ENCODE peak calls at places on chromosomes 16 and 17, in four cellular contexts. P, B, I and Z are unnamed samples.
A peak's percentile ranks its signal among the peaks of the same experiment; 100 is the strongest.

GRCh38 chr16:28217326-28217725 is 5.6 kb upstream of the XPO6 start:
- DNase-seq in P (no peak), I (no peak), B (no peak), Z (no peak)

GRCh38 chr16:57743458-57743857 is 7.9 kb downstream of the KATNB1 start:
- DNase-seq in I (no peak), P (no peak), B (no peak), Z (no peak)

GRCh38 chr16:49026566-49026965 is 255.1 kb downstream of the CBLN1 start:
- DNase-seq in P (no peak), B (no peak), I (no peak), Z (no peak)

GRCh38 chr17:520447-521167 is 168.0 kb upstream of the RPH3AL start:
- DNase-seq in P (no peak), I (no peak), B (no peak), Z (no peak)

GRCh38 chr17:39622380-39623006 is 4.3 kb upstream of the PPP1R1B start:
- DNase-seq in I (no peak), B (no peak), P (no peak), Z (no peak)

GRCh38 chr17:2101448-2102257 is 46.8 kb downstream of the HIC1 start:
- DNase-seq in B (peak; percentile 91), P (no peak), I (no peak), Z (peak; percentile 79)

GRCh38 chr17:7394452-7395191 is at the start of gene PLSCR3:
- DNase-seq in I (peak; percentile 87), P (peak; percentile 76), B (peak; percentile 88), Z (peak; percentile 92)

GRCh38 chr16:83215417-83216001 is 588.7 kb downstream of the CDH13 start:
- DNase-seq in P (no peak), B (peak; percentile 39), I (peak; percentile 83), Z (no peak)

GRCh38 chr16:14409563-14409962 is 220.5 kb downstream of the PARN start:
- DNase-seq in I (no peak), B (no peak), P (peak; percentile 27), Z (peak; percentile 79)

GRCh38 chr16:14132696-14133048 is 61.6 kb downstream of the MRTFB start:
- DNase-seq in P (no peak), I (no peak), B (no peak), Z (no peak)

GRCh38 chr16:72473631-72474030 is 301.7 kb upstream of the PMFBP1 start:
- DNase-seq in I (no peak), P (no peak), B (no peak), Z (no peak)

GRCh38 chr17:78397681-78398101 is 19.2 kb downstream of the PGS1 start:
- DNase-seq in P (no peak), I (no peak), B (no peak), Z (no peak)

GRCh38 chr16:89657442-89658220 is at the start of the genes CHMP1A and SPATA33:
- DNase-seq in B (peak; percentile 92), I (peak; percentile 94), P (peak; percentile 74), Z (peak; percentile 93)

GRCh38 chr16:51388516-51388951 is 237.5 kb upstream of the SALL1 start:
- DNase-seq in P (no peak), I (no peak), B (no peak), Z (no peak)

GRCh38 chr17:79476074-79476473 is 134.8 kb downstream of the RBFOX3 start:
- DNase-seq in P (no peak), I (no peak), B (no peak), Z (no peak)

GRCh38 chr17:49523706-49524472 is 28.8 kb downstream of the NGFR start:
- DNase-seq in P (no peak), I (no peak), B (peak; percentile 79), Z (peak; percentile 74)

GRCh38 chr17:76867578-76868175 is 527 bp upstream of the MGAT5B start:
- DNase-seq in P (no peak), I (no peak), B (no peak), Z (no peak)
- H3K27ac ChIP-seq in P (no peak overlapping the region), I (no peak overlapping the region), B (no peak overlapping the region), Z (no peak overlapping the region)

DNA sequence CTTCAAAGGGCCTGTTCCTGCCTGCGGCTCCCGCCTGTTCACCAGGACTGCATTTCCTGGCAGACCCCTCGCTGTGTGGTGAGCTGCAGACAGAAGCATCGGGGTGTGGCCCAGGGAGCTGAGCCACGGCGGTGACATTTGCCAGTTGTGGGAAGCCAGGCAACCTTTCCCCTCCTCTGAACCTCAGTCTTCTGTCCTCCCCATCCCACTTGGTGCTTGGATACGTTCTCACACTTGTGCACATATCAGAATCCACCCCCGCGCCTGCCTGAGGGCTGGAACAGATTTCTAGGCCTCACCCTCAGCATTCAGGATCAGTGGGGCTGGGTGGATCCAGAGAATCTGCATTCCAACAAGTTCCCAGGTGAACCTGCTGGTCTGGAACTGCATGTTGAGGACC is 63.5 kb downstream of the CRISPLD2 start:
- DNase-seq in B (no peak), I (no peak), P (no peak), Z (no peak)
- H3K4me1 ChIP-seq in B (peaks cover 58% of the 10 kb centered on the region), I (peaks cover 51% of the 10 kb centered on the region), P (peaks cover 58% of the 10 kb centered on the region), Z (peaks cover 56% of the 10 kb centered on the region)

DNA sequence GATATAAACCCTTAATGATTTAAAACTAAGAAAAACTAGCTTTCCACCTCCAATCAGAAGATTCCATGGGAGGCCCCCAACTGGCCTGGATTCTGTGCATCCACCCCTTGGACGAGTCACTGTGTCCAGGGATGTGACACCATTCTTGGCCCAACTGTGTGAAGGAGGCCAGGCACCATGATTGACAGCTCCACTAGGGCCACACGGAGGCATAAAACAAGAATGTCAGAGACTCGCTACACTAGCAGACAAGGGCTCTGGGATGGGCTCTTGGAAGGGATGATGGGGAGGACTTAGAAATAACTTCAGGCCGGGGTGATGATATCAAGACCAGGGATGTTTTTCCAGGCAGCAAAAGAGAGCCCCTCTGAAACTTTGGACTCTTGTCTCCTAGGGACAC is 117.8 kb upstream of the GNAO1 start:
- DNase-seq in P (no peak), I (no peak), B (no peak), Z (no peak)
- TF ChIP-seq EP300 in P (no peak), I (no peak), B (no peak), Z (no peak)

DNA sequence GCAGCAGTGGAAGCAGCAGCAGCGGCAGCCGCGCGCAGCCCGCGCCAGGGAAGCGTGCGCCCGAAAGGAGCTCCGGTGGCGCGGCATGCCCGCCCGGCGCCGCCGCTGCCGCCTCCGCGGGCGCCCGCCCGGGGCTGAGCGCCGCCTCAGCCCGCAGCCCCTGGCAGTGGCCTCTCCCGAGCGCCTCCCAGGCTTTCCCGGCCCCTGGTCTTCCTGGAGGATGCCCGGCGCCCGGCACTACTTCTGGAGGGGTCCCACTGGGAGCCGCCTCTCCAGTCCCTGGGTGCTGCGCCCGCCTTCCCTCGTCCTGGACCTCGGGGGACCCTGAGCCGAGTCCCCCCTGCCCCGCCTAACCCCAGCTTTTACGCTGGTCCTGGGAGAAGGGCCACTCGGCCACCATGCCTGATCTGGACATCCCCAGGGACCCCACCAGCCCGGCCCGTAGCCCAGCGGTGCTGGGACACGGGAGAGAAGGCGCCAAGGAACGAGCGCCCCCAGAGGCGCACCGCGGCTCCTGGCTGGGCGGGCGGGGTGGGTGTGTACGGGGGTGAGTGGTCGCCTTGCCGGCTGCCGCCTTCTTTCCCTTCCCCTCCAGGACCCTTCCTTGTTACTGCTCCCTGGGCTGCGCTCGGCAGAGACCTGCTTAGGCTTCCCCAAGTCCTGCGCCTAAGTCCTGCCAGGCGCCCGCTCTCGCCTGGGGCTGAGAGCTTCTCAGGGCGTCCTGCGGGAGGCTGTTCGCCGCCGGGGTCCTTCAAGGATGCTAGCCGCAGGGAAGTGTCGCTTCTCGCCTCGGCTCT is 713 bp downstream of the ASIC2 start:
- DNase-seq in P (no peak), I (peak; percentile 27), B (no peak), Z (peak; percentile 65)
- H3K27ac ChIP-seq in P (peak overlapping the region; percentile 2), I (no peak overlapping the region), B (no peak overlapping the region), Z (no peak overlapping the region)

GRCh38 chr16:31458835-31459721 is at the start of gene ARMC5:
- DNase-seq in P (peak; percentile 94), B (peak; percentile 97), I (peak; percentile 85), Z (peak; percentile 99)

GRCh38 chr16:31461201-31461920 is 2.1 kb downstream of the ARMC5 start:
- DNase-seq in P (no peak), B (no peak), I (no peak), Z (peak; percentile 60)

GRCh38 chr16:31460582-31461002 is 1.3 kb downstream of the ARMC5 start:
- DNase-seq in I (peak; percentile 9), P (no peak), B (no peak), Z (no peak)

GRCh38 chr16:31458073-31458834 is 1.0 kb upstream of the ARMC5 start:
- DNase-seq in P (no peak), B (peak; percentile 57), I (peak; percentile 71), Z (peak; percentile 85)

GRCh38 chr16:31459722-31460581 is 651 bp downstream of the ARMC5 start:
- DNase-seq in I (peak; percentile 95), B (peak; percentile 100), P (peak; percentile 100), Z (peak; percentile 100)
- H3K4me1 ChIP-seq in I (peaks cover 24% of the 10 kb centered on the region), B (peaks cover 54% of the 10 kb centered on the region), P (peaks cover 49% of the 10 kb centered on the region), Z (peaks cover 49% of the 10 kb centered on the region)

GRCh38 chr16:16042076-16042475 is 92.7 kb downstream of the ABCC1 start:
- DNase-seq in I (no peak), B (peak; percentile 93), P (no peak), Z (no peak)
- TF ChIP-seq EP300 in I (no peak), B (no peak), P (no peak), Z (no peak)